ENCODE peak calls at places on chromosomes 16 and 17, in six cellular contexts. One of them, this sample, is unnamed.

GRCh38 chr17:66393038-66393437 is 90.6 kb downstream of the PRKCA start:
- DNase-seq in right lobe of liver: no peak
- DNase-seq in CD4-positive, CD25-positive, alpha-beta regulatory T cell: no peak
- DNase-seq in endothelial cell of umbilical vein: no peak
- DNase-seq in GM12865: no peak
- DNase-seq in OCI-LY7: no peak
- DNase-seq in this sample: no peak

GRCh38 chr16:85370881-85371651 is 242.1 kb upstream of the GSE1 start:
- DNase-seq in right lobe of liver: no peak
- DNase-seq in CD4-positive, CD25-positive, alpha-beta regulatory T cell: no peak
- DNase-seq in endothelial cell of umbilical vein: no peak
- DNase-seq in GM12865: no peak
- DNase-seq in OCI-LY7: no peak
- DNase-seq in this sample: no peak

GRCh38 chr16:84616515-84616914 is 1.4 kb downstream of the COTL1 start:
- DNase-seq in right lobe of liver: no peak
- DNase-seq in CD4-positive, CD25-positive, alpha-beta regulatory T cell: peak
- DNase-seq in endothelial cell of umbilical vein: peak
- DNase-seq in GM12865: peak
- DNase-seq in OCI-LY7: peak
- DNase-seq in this sample: no peak

GRCh38 chr16:46972429-46972970 is 974 bp downstream of the DNAJA2 start:
- DNase-seq in right lobe of liver: no peak
- DNase-seq in CD4-positive, CD25-positive, alpha-beta regulatory T cell: peak
- DNase-seq in endothelial cell of umbilical vein: peak
- DNase-seq in GM12865: peak
- DNase-seq in OCI-LY7: peak
- DNase-seq in this sample: no peak

GRCh38 chr17:83189673-83190385 is 110.4 kb downstream of the METRNL start:
- DNase-seq in right lobe of liver: peak
- DNase-seq in CD4-positive, CD25-positive, alpha-beta regulatory T cell: no peak
- DNase-seq in endothelial cell of umbilical vein: peak
- DNase-seq in GM12865: no peak
- DNase-seq in OCI-LY7: no peak
- DNase-seq in this sample: peak

GRCh38 chr17:38660097-38661026 is 14.4 kb downstream of the EPOP start:
- DNase-seq in right lobe of liver: no peak
- DNase-seq in CD4-positive, CD25-positive, alpha-beta regulatory T cell: no peak
- DNase-seq in endothelial cell of umbilical vein: no peak
- DNase-seq in GM12865: no peak
- DNase-seq in OCI-LY7: no peak
- DNase-seq in this sample: no peak

GRCh38 chr17:42122371-42123303 is at the start of gene HSPB9:
- DNase-seq in right lobe of liver: peak
- DNase-seq in CD4-positive, CD25-positive, alpha-beta regulatory T cell: no peak
- DNase-seq in endothelial cell of umbilical vein: no peak
- DNase-seq in GM12865: no peak
- DNase-seq in OCI-LY7: no peak
- DNase-seq in this sample: no peak

GRCh38 chr16:67163903-67164558 is 514 bp upstream of the HSF4 start:
- DNase-seq in right lobe of liver: no peak
- DNase-seq in CD4-positive, CD25-positive, alpha-beta regulatory T cell: no peak
- DNase-seq in endothelial cell of umbilical vein: no peak
- DNase-seq in GM12865: no peak
- DNase-seq in OCI-LY7: no peak
- DNase-seq in this sample: no peak

GRCh38 chr17:70137451-70138230 is 31.7 kb upstream of the KCNJ2 start:
- DNase-seq in right lobe of liver: no peak
- DNase-seq in CD4-positive, CD25-positive, alpha-beta regulatory T cell: peak
- DNase-seq in endothelial cell of umbilical vein: peak
- DNase-seq in GM12865: peak
- DNase-seq in OCI-LY7: peak
- DNase-seq in this sample: peak

GRCh38 chr16:75105306-75106061 is 11.1 kb downstream of the LDHD start:
- DNase-seq in right lobe of liver: no peak
- DNase-seq in CD4-positive, CD25-positive, alpha-beta regulatory T cell: no peak
- DNase-seq in endothelial cell of umbilical vein: no peak
- DNase-seq in GM12865: no peak
- DNase-seq in OCI-LY7: peak
- DNase-seq in this sample: no peak

GRCh38 chr17:732788-733720 is 658 bp downstream of the TLCD3A start:
- DNase-seq in right lobe of liver: no peak
- DNase-seq in CD4-positive, CD25-positive, alpha-beta regulatory T cell: peak
- DNase-seq in endothelial cell of umbilical vein: peak
- DNase-seq in GM12865: peak
- DNase-seq in OCI-LY7: peak
- DNase-seq in this sample: no peak

GRCh38 chr17:29607557-29608195 is 14.7 kb downstream of the ANKRD13B start:
- DNase-seq in right lobe of liver: no peak
- DNase-seq in CD4-positive, CD25-positive, alpha-beta regulatory T cell: no peak
- DNase-seq in endothelial cell of umbilical vein: no peak
- DNase-seq in GM12865: no peak
- DNase-seq in OCI-LY7: no peak
- DNase-seq in this sample: no peak

DNA sequence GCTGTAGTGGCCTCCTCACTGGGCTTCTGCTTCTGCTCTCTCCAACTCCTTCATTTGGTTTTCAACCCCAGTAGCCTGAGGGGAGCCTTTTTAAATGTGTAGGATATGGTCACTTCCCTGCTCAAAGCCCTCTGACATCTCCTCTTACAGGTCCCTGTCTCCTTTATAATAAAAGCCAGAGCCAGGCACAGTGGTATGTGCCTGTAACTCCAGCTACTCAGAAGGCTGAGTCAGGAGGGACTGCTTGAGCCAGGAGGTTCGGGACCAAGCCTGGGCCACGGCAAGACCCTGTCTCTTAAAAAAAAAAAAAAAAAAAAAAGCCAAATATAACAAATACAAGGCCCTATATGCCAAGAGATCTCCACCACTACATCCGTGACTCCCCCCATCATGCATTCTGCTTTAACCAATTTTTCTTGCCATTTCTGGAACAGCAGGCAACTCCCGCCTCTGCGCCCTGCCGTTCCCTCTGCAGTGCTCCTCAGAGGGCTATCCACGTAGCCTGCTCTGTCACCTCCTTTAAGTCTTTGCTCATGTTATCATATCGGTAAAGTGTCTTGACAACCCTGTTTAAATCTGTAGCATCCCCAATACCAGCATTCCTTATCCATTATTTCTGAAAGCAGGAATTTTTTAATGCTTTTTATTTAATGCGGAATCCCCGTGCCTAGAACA is 9.4 kb downstream of the ZNF771 start:
- DNase-seq in right lobe of liver: no peak
- DNase-seq in CD4-positive, CD25-positive, alpha-beta regulatory T cell: no peak
- DNase-seq in endothelial cell of umbilical vein: no peak
- DNase-seq in GM12865: no peak
- DNase-seq in OCI-LY7: no peak
- DNase-seq in this sample: no peak
- H3K4me3 ChIP-seq in right lobe of liver: no peak
- H3K4me3 ChIP-seq in CD4-positive, CD25-positive, alpha-beta regulatory T cell: peak
- H3K4me3 ChIP-seq in endothelial cell of umbilical vein: no peak
- H3K4me3 ChIP-seq in GM12865: peak
- H3K4me3 ChIP-seq in OCI-LY7: peak
- H3K4me3 ChIP-seq in this sample: peak

GRCh38 chr16:2451851-2452320 is 8.0 kb upstream of the TEDC2 start:
- DNase-seq in right lobe of liver: no peak
- DNase-seq in CD4-positive, CD25-positive, alpha-beta regulatory T cell: no peak
- DNase-seq in endothelial cell of umbilical vein: no peak
- DNase-seq in GM12865: no peak
- DNase-seq in OCI-LY7: no peak
- DNase-seq in this sample: no peak
- H3K4me3 ChIP-seq in right lobe of liver: no peak
- H3K4me3 ChIP-seq in CD4-positive, CD25-positive, alpha-beta regulatory T cell: no peak
- H3K4me3 ChIP-seq in endothelial cell of umbilical vein: no peak
- H3K4me3 ChIP-seq in GM12865: no peak
- H3K4me3 ChIP-seq in OCI-LY7: no peak
- H3K4me3 ChIP-seq in this sample: no peak

GRCh38 chr16:71358464-71359031 is at the start of gene CALB2:
- DNase-seq in right lobe of liver: peak
- DNase-seq in CD4-positive, CD25-positive, alpha-beta regulatory T cell: peak
- DNase-seq in endothelial cell of umbilical vein: peak
- DNase-seq in GM12865: peak
- DNase-seq in OCI-LY7: peak
- DNase-seq in this sample: no peak
- H3K4me3 ChIP-seq in right lobe of liver: peak
- H3K4me3 ChIP-seq in CD4-positive, CD25-positive, alpha-beta regulatory T cell: no peak
- H3K4me3 ChIP-seq in endothelial cell of umbilical vein: no peak
- H3K4me3 ChIP-seq in GM12865: no peak
- H3K4me3 ChIP-seq in OCI-LY7: no peak
- H3K4me3 ChIP-seq in this sample: peak

GRCh38 chr16:30748634-30749445 is 615 bp downstream of the PHKG2 start:
- DNase-seq in right lobe of liver: peak
- DNase-seq in CD4-positive, CD25-positive, alpha-beta regulatory T cell: peak
- DNase-seq in endothelial cell of umbilical vein: peak
- DNase-seq in GM12865: peak
- DNase-seq in OCI-LY7: peak
- DNase-seq in this sample: peak

GRCh38 chr16:30747799-30748633 is at the start of gene PHKG2:
- DNase-seq in right lobe of liver: peak
- DNase-seq in CD4-positive, CD25-positive, alpha-beta regulatory T cell: peak
- DNase-seq in endothelial cell of umbilical vein: peak
- DNase-seq in GM12865: peak
- DNase-seq in OCI-LY7: peak
- DNase-seq in this sample: peak

GRCh38 chr16:30753596-30753995 is 5.4 kb downstream of the PHKG2 start:
- DNase-seq in right lobe of liver: no peak
- DNase-seq in CD4-positive, CD25-positive, alpha-beta regulatory T cell: no peak
- DNase-seq in endothelial cell of umbilical vein: no peak
- DNase-seq in GM12865: no peak
- DNase-seq in OCI-LY7: no peak
- DNase-seq in this sample: no peak

GRCh38 chr16:30747331-30747730 is 894 bp upstream of the PHKG2 start:
- DNase-seq in right lobe of liver: no peak
- DNase-seq in CD4-positive, CD25-positive, alpha-beta regulatory T cell: no peak
- DNase-seq in endothelial cell of umbilical vein: no peak
- DNase-seq in GM12865: no peak
- DNase-seq in OCI-LY7: no peak
- DNase-seq in this sample: peak

GRCh38 chr16:30750876-30751465 is 2.7 kb downstream of the PHKG2 start:
- DNase-seq in right lobe of liver: no peak
- DNase-seq in CD4-positive, CD25-positive, alpha-beta regulatory T cell: no peak
- DNase-seq in endothelial cell of umbilical vein: no peak
- DNase-seq in GM12865: no peak
- DNase-seq in OCI-LY7: no peak
- DNase-seq in this sample: no peak
- H3K4me3 ChIP-seq in right lobe of liver: no peak
- H3K4me3 ChIP-seq in CD4-positive, CD25-positive, alpha-beta regulatory T cell: no peak
- H3K4me3 ChIP-seq in endothelial cell of umbilical vein: no peak
- H3K4me3 ChIP-seq in GM12865: no peak
- H3K4me3 ChIP-seq in OCI-LY7: no peak
- H3K4me3 ChIP-seq in this sample: no peak

DNA sequence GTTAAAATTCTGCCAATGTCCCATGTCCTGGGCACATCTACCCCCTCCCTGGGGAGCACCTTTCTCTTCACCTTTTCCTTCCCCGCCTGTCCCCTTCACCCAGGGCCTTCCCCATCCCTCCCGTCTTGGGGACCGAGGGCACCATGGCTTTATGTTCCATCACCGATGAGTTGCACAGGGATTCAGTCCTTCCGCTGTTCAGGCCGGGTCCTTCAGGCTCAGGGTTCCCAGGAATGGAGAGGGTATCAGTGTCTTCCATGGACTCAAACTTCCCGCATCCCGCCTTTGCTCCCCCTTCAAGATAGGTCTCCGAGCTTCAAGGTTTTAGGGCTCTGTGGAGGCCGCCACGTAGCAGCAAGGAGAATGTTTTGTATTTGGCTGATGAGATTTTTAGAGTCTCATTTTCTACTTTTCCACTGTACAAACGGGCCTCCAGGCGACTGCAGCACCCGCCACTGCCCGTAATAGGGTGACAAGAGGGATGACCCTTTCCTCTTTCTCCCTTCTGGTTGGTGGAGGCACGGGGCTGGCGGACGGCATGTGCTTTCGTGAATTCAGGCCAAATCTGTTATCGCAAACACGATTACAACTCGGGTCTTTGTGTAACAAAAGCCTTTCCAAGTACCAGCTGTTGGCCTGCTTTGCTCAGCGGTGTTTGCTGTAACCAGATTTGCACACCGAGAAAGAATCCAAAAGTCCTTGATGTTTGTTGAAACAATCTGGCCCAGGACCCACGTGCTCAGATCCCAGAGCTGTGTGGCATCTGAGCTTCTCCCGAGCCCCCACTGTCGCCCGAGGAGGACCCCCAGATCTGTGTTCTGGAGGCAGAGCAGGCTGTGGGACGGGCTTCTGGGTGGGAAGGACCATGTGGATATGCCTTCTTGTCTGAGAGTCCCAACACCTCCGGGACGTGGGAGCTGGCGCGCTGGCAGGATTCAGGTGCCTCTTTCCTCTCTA is 236.3 kb downstream of the SEC14L1 start:
- DNase-seq in right lobe of liver: peak
- DNase-seq in CD4-positive, CD25-positive, alpha-beta regulatory T cell: no peak
- DNase-seq in endothelial cell of umbilical vein: no peak
- DNase-seq in GM12865: no peak
- DNase-seq in OCI-LY7: no peak
- DNase-seq in this sample: no peak
- H3K4me3 ChIP-seq in right lobe of liver: no peak
- H3K4me3 ChIP-seq in CD4-positive, CD25-positive, alpha-beta regulatory T cell: no peak
- H3K4me3 ChIP-seq in endothelial cell of umbilical vein: no peak
- H3K4me3 ChIP-seq in GM12865: no peak
- H3K4me3 ChIP-seq in OCI-LY7: no peak
- H3K4me3 ChIP-seq in this sample: peak

DNA sequence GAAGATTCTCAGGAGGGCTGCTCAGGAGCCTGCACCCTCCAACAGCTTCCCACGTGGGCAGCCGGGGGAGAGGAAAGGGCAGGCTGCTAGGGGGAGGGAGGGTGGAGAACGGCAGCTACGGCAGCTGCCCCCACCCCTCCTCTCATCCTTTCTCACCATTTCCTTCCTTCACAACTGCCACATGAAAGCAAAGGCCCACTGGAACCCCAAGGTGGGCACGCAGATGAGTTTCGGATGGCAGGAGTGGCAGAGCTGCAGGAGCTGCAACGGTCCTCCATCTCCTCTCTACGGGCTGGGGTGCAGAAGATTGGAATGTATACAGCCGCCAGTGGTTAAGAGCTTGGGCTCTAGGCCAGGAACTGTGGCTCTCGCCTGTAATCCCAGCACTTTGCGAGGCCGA is 77.7 kb downstream of the GAS7 start:
- DNase-seq in right lobe of liver: no peak
- DNase-seq in CD4-positive, CD25-positive, alpha-beta regulatory T cell: peak
- DNase-seq in endothelial cell of umbilical vein: no peak
- DNase-seq in GM12865: no peak
- DNase-seq in OCI-LY7: no peak
- DNase-seq in this sample: no peak
- H3K4me3 ChIP-seq in right lobe of liver: no peak
- H3K4me3 ChIP-seq in CD4-positive, CD25-positive, alpha-beta regulatory T cell: no peak
- H3K4me3 ChIP-seq in endothelial cell of umbilical vein: no peak
- H3K4me3 ChIP-seq in GM12865: no peak
- H3K4me3 ChIP-seq in OCI-LY7: no peak
- H3K4me3 ChIP-seq in this sample: no peak

GRCh38 chr17:48603959-48604769 is 622 bp downstream of the HOXB6 start:
- DNase-seq in right lobe of liver: no peak
- DNase-seq in CD4-positive, CD25-positive, alpha-beta regulatory T cell: no peak
- DNase-seq in endothelial cell of umbilical vein: peak
- DNase-seq in GM12865: no peak
- DNase-seq in OCI-LY7: no peak
- DNase-seq in this sample: no peak
- H3K4me3 ChIP-seq in right lobe of liver: no peak
- H3K4me3 ChIP-seq in CD4-positive, CD25-positive, alpha-beta regulatory T cell: no peak
- H3K4me3 ChIP-seq in endothelial cell of umbilical vein: peak
- H3K4me3 ChIP-seq in GM12865: no peak
- H3K4me3 ChIP-seq in OCI-LY7: no peak
- H3K4me3 ChIP-seq in this sample: peak

This sample was measured in skeletal muscle cell.